ENCODE peak calls at places on chromosomes 6 and 20, in six cellular contexts. One of them, this sample, is unnamed. For H3K4me1, the result is how much of the 10 kb centered on the place peaks cover.

GRCh38 chr6:25689966-25690365 is 38.0 kb downstream of the SCGN start:
- DNase-seq in mucosa of descending colon: no peak
- DNase-seq in colonic mucosa: no peak
- DNase-seq in CD8-positive, alpha-beta T cell: no peak
- DNase-seq in foreskin keratinocyte: peak
- DNase-seq in cardiac muscle cell: no peak
- DNase-seq in this sample: no peak

GRCh38 chr6:70673601-70674000 is 5.9 kb downstream of the SMAP1 start:
- DNase-seq in mucosa of descending colon: no peak
- DNase-seq in colonic mucosa: no peak
- DNase-seq in CD8-positive, alpha-beta T cell: no peak
- DNase-seq in foreskin keratinocyte: no peak
- DNase-seq in cardiac muscle cell: no peak
- DNase-seq in this sample: no peak

GRCh38 chr6:138431276-138432062 is 27.4 kb downstream of the HEBP2 start:
- DNase-seq in foreskin keratinocyte: no peak
- DNase-seq in CD8-positive, alpha-beta T cell: no peak
- DNase-seq in mucosa of descending colon: no peak
- DNase-seq in cardiac muscle cell: no peak
- DNase-seq in colonic mucosa: no peak
- DNase-seq in this sample: no peak

GRCh38 chr6:7062445-7063162 is 45.2 kb upstream of the RREB1 start:
- DNase-seq in cardiac muscle cell: no peak
- DNase-seq in mucosa of descending colon: no peak
- DNase-seq in colonic mucosa: peak
- DNase-seq in CD8-positive, alpha-beta T cell: no peak
- DNase-seq in foreskin keratinocyte: no peak
- DNase-seq in this sample: no peak

GRCh38 chr6:106794129-106794528 is 164.8 kb downstream of the QRSL1 start:
- DNase-seq in CD8-positive, alpha-beta T cell: no peak
- DNase-seq in foreskin keratinocyte: no peak
- DNase-seq in mucosa of descending colon: no peak
- DNase-seq in cardiac muscle cell: no peak
- DNase-seq in colonic mucosa: no peak
- DNase-seq in this sample: no peak

GRCh38 chr6:133115960-133116359 is 125.2 kb upstream of the EYA4 start:
- DNase-seq in colonic mucosa: no peak
- DNase-seq in CD8-positive, alpha-beta T cell: no peak
- DNase-seq in mucosa of descending colon: no peak
- DNase-seq in foreskin keratinocyte: no peak
- DNase-seq in cardiac muscle cell: no peak
- DNase-seq in this sample: no peak

GRCh38 chr6:31822038-31822821 is 5.3 kb upstream of the HSPA1B start:
- DNase-seq in colonic mucosa: peak
- DNase-seq in mucosa of descending colon: peak
- DNase-seq in cardiac muscle cell: peak
- DNase-seq in CD8-positive, alpha-beta T cell: peak
- DNase-seq in foreskin keratinocyte: peak
- DNase-seq in this sample: peak

GRCh38 chr6:168189679-168190405 is 110.8 kb upstream of the FRMD1 start:
- DNase-seq in CD8-positive, alpha-beta T cell: no peak
- DNase-seq in cardiac muscle cell: no peak
- DNase-seq in colonic mucosa: no peak
- DNase-seq in foreskin keratinocyte: no peak
- DNase-seq in mucosa of descending colon: no peak
- DNase-seq in this sample: no peak

GRCh38 chr6:33905081-33905609 is 101.3 kb upstream of the MLN start:
- DNase-seq in cardiac muscle cell: no peak
- DNase-seq in colonic mucosa: no peak
- DNase-seq in foreskin keratinocyte: no peak
- DNase-seq in CD8-positive, alpha-beta T cell: peak
- DNase-seq in mucosa of descending colon: no peak
- DNase-seq in this sample: peak

GRCh38 chr6:43124481-43124880 is 46.6 kb upstream of the SRF start:
- DNase-seq in cardiac muscle cell: no peak
- DNase-seq in foreskin keratinocyte: no peak
- DNase-seq in mucosa of descending colon: peak
- DNase-seq in CD8-positive, alpha-beta T cell: no peak
- DNase-seq in colonic mucosa: no peak
- DNase-seq in this sample: no peak
- H3K4me1 ChIP-seq in cardiac muscle cell: under half
- H3K4me1 ChIP-seq in foreskin keratinocyte: under half
- H3K4me1 ChIP-seq in mucosa of descending colon: under half
- H3K4me1 ChIP-seq in CD8-positive, alpha-beta T cell: under half
- H3K4me1 ChIP-seq in colonic mucosa: under half
- H3K4me1 ChIP-seq in this sample: under half

GRCh38 chr20:36130316-36130865 is 24.1 kb upstream of the EPB41L1 start:
- DNase-seq in colonic mucosa: no peak
- DNase-seq in CD8-positive, alpha-beta T cell: no peak
- DNase-seq in foreskin keratinocyte: no peak
- DNase-seq in mucosa of descending colon: no peak
- DNase-seq in cardiac muscle cell: no peak
- DNase-seq in this sample: no peak

GRCh38 chr20:36132802-36133211 is 21.7 kb upstream of the EPB41L1 start:
- DNase-seq in colonic mucosa: no peak
- DNase-seq in mucosa of descending colon: no peak
- DNase-seq in CD8-positive, alpha-beta T cell: no peak
- DNase-seq in cardiac muscle cell: no peak
- DNase-seq in foreskin keratinocyte: no peak
- DNase-seq in this sample: no peak

GRCh38 chr20:36135821-36136220 is 18.7 kb upstream of the EPB41L1 start:
- DNase-seq in foreskin keratinocyte: no peak
- DNase-seq in colonic mucosa: no peak
- DNase-seq in cardiac muscle cell: no peak
- DNase-seq in mucosa of descending colon: no peak
- DNase-seq in CD8-positive, alpha-beta T cell: no peak
- DNase-seq in this sample: no peak

GRCh38 chr20:36135159-36135558 is 19.4 kb upstream of the EPB41L1 start:
- DNase-seq in cardiac muscle cell: no peak
- DNase-seq in foreskin keratinocyte: no peak
- DNase-seq in mucosa of descending colon: no peak
- DNase-seq in colonic mucosa: no peak
- DNase-seq in CD8-positive, alpha-beta T cell: no peak
- DNase-seq in this sample: no peak

GRCh38 chr20:36133821-36134220 is 20.7 kb upstream of the EPB41L1 start:
- DNase-seq in mucosa of descending colon: no peak
- DNase-seq in CD8-positive, alpha-beta T cell: no peak
- DNase-seq in foreskin keratinocyte: no peak
- DNase-seq in colonic mucosa: no peak
- DNase-seq in cardiac muscle cell: no peak
- DNase-seq in this sample: no peak
- H3K4me1 ChIP-seq in mucosa of descending colon: under half
- H3K4me1 ChIP-seq in CD8-positive, alpha-beta T cell: under half
- H3K4me1 ChIP-seq in foreskin keratinocyte: under half
- H3K4me1 ChIP-seq in colonic mucosa: under half
- H3K4me1 ChIP-seq in cardiac muscle cell: under half
- H3K4me1 ChIP-seq in this sample: under half

GRCh38 chr20:38962044-38962897 is at the start of gene DHX35:
- DNase-seq in CD8-positive, alpha-beta T cell: peak
- DNase-seq in foreskin keratinocyte: peak
- DNase-seq in cardiac muscle cell: peak
- DNase-seq in mucosa of descending colon: peak
- DNase-seq in colonic mucosa: peak
- DNase-seq in this sample: peak
- H3K4me1 ChIP-seq in CD8-positive, alpha-beta T cell: under half
- H3K4me1 ChIP-seq in foreskin keratinocyte: under half
- H3K4me1 ChIP-seq in cardiac muscle cell: under half
- H3K4me1 ChIP-seq in mucosa of descending colon: under half
- H3K4me1 ChIP-seq in colonic mucosa: under half
- H3K4me1 ChIP-seq in this sample: under half

DNA sequence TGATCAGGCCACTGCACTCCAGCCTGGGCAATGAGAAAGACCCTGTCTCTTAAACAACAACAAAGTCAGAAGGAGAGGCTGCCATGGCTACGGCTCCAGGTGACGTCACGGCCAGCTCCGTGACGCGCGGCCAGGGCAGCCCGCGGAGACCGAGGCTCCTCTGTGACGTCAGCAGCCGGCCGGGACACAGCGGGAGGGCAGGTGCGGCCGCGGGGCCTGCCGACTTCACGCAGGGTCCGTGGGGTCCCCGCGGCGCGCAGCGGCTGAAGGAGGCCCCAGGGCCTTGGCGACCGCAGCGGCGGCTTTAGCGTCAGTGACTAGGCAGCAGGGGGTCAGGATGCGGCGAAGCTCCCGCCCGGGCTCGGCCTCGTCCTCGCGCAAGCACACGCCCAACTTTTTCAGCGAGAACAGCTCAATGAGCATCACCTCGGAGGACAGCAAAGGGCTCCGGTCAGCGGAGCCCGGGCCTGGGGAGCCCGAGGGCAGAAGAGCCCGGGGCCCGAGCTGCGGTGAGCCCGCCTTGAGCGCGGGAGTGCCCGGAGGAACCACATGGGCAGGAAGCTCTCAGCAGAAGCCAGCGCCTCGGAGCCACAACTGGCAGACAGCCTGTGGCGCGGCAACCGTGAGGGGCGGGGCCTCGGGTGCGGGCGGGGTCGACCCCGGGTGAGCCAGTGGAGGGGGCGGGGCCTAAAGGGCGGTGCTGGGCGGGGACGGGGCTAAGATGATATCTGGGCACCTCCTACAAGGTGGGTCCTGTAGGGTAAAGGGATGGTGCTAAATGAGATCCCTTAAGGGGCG is at the start of gene SPAG4:
- DNase-seq in colonic mucosa: peak
- DNase-seq in foreskin keratinocyte: no peak
- DNase-seq in cardiac muscle cell: peak
- DNase-seq in mucosa of descending colon: peak
- DNase-seq in CD8-positive, alpha-beta T cell: peak
- DNase-seq in this sample: peak
- H3K4me1 ChIP-seq in colonic mucosa: under half
- H3K4me1 ChIP-seq in foreskin keratinocyte: under half
- H3K4me1 ChIP-seq in cardiac muscle cell: under half
- H3K4me1 ChIP-seq in mucosa of descending colon: under half
- H3K4me1 ChIP-seq in CD8-positive, alpha-beta T cell: under half
- H3K4me1 ChIP-seq in this sample: under half

GRCh38 chr6:158854214-158855101 is 35.3 kb upstream of the EZR start:
- DNase-seq in colonic mucosa: no peak
- DNase-seq in foreskin keratinocyte: no peak
- DNase-seq in cardiac muscle cell: no peak
- DNase-seq in mucosa of descending colon: no peak
- DNase-seq in CD8-positive, alpha-beta T cell: no peak
- DNase-seq in this sample: no peak

GRCh38 chr6:158852312-158853071 is 33.3 kb upstream of the EZR start:
- DNase-seq in mucosa of descending colon: no peak
- DNase-seq in foreskin keratinocyte: no peak
- DNase-seq in CD8-positive, alpha-beta T cell: no peak
- DNase-seq in cardiac muscle cell: no peak
- DNase-seq in colonic mucosa: peak
- DNase-seq in this sample: no peak

GRCh38 chr6:158853072-158853871 is 34.1 kb upstream of the EZR start:
- DNase-seq in foreskin keratinocyte: peak
- DNase-seq in cardiac muscle cell: peak
- DNase-seq in colonic mucosa: peak
- DNase-seq in mucosa of descending colon: peak
- DNase-seq in CD8-positive, alpha-beta T cell: peak
- DNase-seq in this sample: peak

GRCh38 chr6:158856261-158856660 is 37.1 kb upstream of the EZR start:
- DNase-seq in foreskin keratinocyte: no peak
- DNase-seq in colonic mucosa: no peak
- DNase-seq in cardiac muscle cell: no peak
- DNase-seq in CD8-positive, alpha-beta T cell: no peak
- DNase-seq in mucosa of descending colon: no peak
- DNase-seq in this sample: no peak

DNA sequence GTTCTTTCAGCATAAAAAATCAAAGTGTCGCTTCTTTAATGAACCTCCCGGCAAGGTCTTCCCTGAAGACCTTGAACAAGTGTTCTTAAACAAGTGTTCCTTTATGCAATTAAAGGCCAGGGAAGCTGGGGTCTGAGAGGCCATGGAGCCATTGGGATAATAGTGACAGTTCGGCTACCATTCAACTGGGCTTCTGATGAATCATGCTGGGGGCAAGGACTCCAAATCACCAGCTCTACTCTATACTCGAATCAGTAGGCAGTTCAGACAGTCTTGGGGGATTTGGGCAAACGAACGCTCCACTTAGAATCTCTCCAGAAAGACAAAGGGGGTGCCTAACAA is 34.7 kb upstream of the EZR start:
- DNase-seq in colonic mucosa: no peak
- DNase-seq in mucosa of descending colon: no peak
- DNase-seq in CD8-positive, alpha-beta T cell: no peak
- DNase-seq in foreskin keratinocyte: no peak
- DNase-seq in cardiac muscle cell: no peak
- DNase-seq in this sample: no peak
- H3K4me1 ChIP-seq in colonic mucosa: under half
- H3K4me1 ChIP-seq in mucosa of descending colon: under half
- H3K4me1 ChIP-seq in CD8-positive, alpha-beta T cell: half or more
- H3K4me1 ChIP-seq in foreskin keratinocyte: under half
- H3K4me1 ChIP-seq in cardiac muscle cell: under half
- H3K4me1 ChIP-seq in this sample: half or more

GRCh38 chr6:122984393-122984792 is 11.6 kb upstream of the CLVS2 start:
- DNase-seq in colonic mucosa: no peak
- DNase-seq in foreskin keratinocyte: no peak
- DNase-seq in mucosa of descending colon: no peak
- DNase-seq in cardiac muscle cell: no peak
- DNase-seq in CD8-positive, alpha-beta T cell: no peak
- DNase-seq in this sample: no peak
- H3K4me1 ChIP-seq in colonic mucosa: under half
- H3K4me1 ChIP-seq in foreskin keratinocyte: under half
- H3K4me1 ChIP-seq in mucosa of descending colon: under half
- H3K4me1 ChIP-seq in cardiac muscle cell: under half
- H3K4me1 ChIP-seq in CD8-positive, alpha-beta T cell: under half
- H3K4me1 ChIP-seq in this sample: under half

This sample was measured in effector memory CD4-positive, alpha-beta T cell.